ENCODE peak calls at places on chromosomes 12 and 14, in six cellular contexts. C is mesendoderm, H is fibroblast of lung, P is GM23248, U is neuronal stem cell, D is HCT116. G is an unnamed sample.

GRCh38 chr12:22518998-22519397 is 25.3 kb downstream of the C2CD5 start:
- DNase-seq in D (no peak), U (no peak), P (peak; percentile 20), C (no peak), H (peak; percentile 34), G (no peak)

GRCh38 chr14:71606575-71606974 is 325.7 kb upstream of the RGS6 start:
- DNase-seq in P (no peak), U (no peak), H (no peak), D (no peak), C (no peak), G (no peak)

GRCh38 chr12:495466-495865 is 35.7 kb downstream of the B4GALNT3 start:
- DNase-seq in P (no peak), D (no peak), C (no peak), H (no peak), U (no peak), G (no peak)

GRCh38 chr12:48027183-48028002 is 23.1 kb upstream of the COL2A1 start:
- DNase-seq in D (no peak), H (no peak), P (no peak), U (peak; percentile 84), C (peak; percentile 58), G (no peak)

GRCh38 chr12:47781479-47782371 is 8.7 kb downstream of the SLC48A1 start:
- DNase-seq in D (no peak), U (no peak), C (no peak), H (no peak), P (no peak), G (no peak)

GRCh38 chr12:14903386-14904098 is 17.9 kb upstream of the MGP start:
- DNase-seq in C (no peak), P (no peak), U (no peak), D (no peak), H (no peak), G (no peak)

GRCh38 chr12:29710104-29710503 is 73.6 kb downstream of the TMTC1 start:
- DNase-seq in C (peak; percentile 91), U (peak; percentile 62), H (peak; percentile 25), P (peak; percentile 12), D (no peak), G (no peak)

GRCh38 chr14:22070119-22070982 is 396.7 kb upstream of the OR4E1 start:
- DNase-seq in U (no peak), P (peak; percentile 4), C (peak; percentile 61), H (no peak), D (no peak), G (no peak)

GRCh38 chr12:111846016-111846415 is 4.0 kb downstream of the MAPKAPK5 start:
- DNase-seq in D (no peak), U (no peak), P (peak; percentile 20), H (peak; percentile 29), C (no peak), G (no peak)

GRCh38 chr12:39467432-39467870 is 24.5 kb upstream of the KIF21A start:
- DNase-seq in P (peak; percentile 5), H (peak; percentile 37), D (no peak), C (no peak), U (no peak), G (no peak)

GRCh38 chr14:104009297-104009696 is 67.0 kb upstream of the RD3L start:
- DNase-seq in P (no peak), U (no peak), H (no peak), C (no peak), D (no peak), G (no peak)

GRCh38 chr12:121232163-121232562 is 22.2 kb downstream of the P2RX4 start:
- DNase-seq in D (no peak), U (no peak), P (no peak), C (no peak), H (no peak), G (no peak)

GRCh38 chr12:118052324-118053070 is 8.5 kb downstream of the WSB2 start:
- DNase-seq in C (peak; percentile 90), P (peak; percentile 96), D (peak; percentile 97), H (peak; percentile 98), U (no peak), G (peak; percentile 96)

GRCh38 chr12:45658066-45658465 is 71.4 kb upstream of the ARID2 start:
- DNase-seq in U (no peak), H (no peak), D (no peak), C (no peak), P (no peak), G (no peak)

GRCh38 chr14:74667758-74668157 is 45.1 kb downstream of the AREL1 start:
- DNase-seq in H (peak; percentile 87), D (no peak), C (no peak), U (no peak), P (peak; percentile 54), G (peak; percentile 29)

GRCh38 chr12:98578821-98579220 is 14.7 kb upstream of the SLC25A3 start:
- DNase-seq in P (peak; percentile 21), U (no peak), H (peak; percentile 31), C (no peak), D (peak; percentile 51), G (no peak)

GRCh38 chr12:116133149-116133548 is 144.3 kb downstream of the MED13L start:
- DNase-seq in H (no peak), C (no peak), U (no peak), P (peak; percentile 59), D (no peak), G (peak; percentile 69)

GRCh38 chr14:63840981-63841380 is 11.8 kb upstream of the SYNE2 start:
- DNase-seq in P (no peak), U (no peak), C (peak; percentile 18), H (no peak), D (no peak), G (no peak)

GRCh38 chr14:75981426-75981825 is 369 bp downstream of the TGFB3 start:
- DNase-seq in U (peak; percentile 37), H (peak; percentile 35), P (no peak), C (peak; percentile 65), D (no peak), G (no peak)

GRCh38 chr14:44379292-44379977 is 127.6 kb downstream of the FSCB start:
- DNase-seq in H (no peak), U (no peak), D (no peak), P (no peak), C (peak; percentile 81), G (no peak)

GRCh38 chr14:87813691-87814090 is 179.3 kb downstream of the GALC start:
- DNase-seq in H (no peak), P (no peak), C (no peak), D (no peak), U (no peak), G (no peak)

DNA sequence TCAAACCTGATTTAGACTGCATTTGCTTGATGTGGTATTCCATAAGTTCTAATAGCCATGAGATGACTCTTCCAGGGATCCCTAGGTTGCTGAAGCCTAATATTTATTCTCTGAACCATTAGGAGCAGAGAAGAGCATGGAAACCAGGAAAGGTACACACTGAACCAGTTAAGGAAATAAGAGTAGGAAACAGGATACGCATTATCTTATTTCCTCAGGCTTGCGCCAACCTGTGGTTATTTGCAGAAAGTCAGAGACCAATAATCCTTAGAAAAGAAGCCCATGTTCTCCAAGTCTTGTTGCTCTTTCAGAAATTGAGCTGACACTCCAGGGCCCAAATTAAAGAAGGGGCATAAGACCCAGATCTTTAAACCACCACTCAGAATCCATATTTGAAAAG is 41.8 kb upstream of the SMUG1 start:
- DNase-seq in D (no peak), U (no peak), C (no peak), P (no peak), H (no peak), G (no peak)
- H3K9ac ChIP-seq in D (no peak overlapping the region), U (no peak overlapping the region), C (no peak overlapping the region), P (peak overlapping the region; percentile 62), H (no peak overlapping the region), G (no peak overlapping the region)

GRCh38 chr12:127550271-127550670 is 716.7 kb upstream of the TMEM132C start:
- DNase-seq in C (no peak), P (peak; percentile 82), D (no peak), H (peak; percentile 93), U (no peak), G (no peak)
- H3K9ac ChIP-seq in C (no peak overlapping the region), P (no peak overlapping the region), D (no peak overlapping the region), H (no peak overlapping the region), U (no peak overlapping the region), G (no peak overlapping the region)

GRCh38 chr12:57893460-57894353 is 47.2 kb upstream of the CTDSP2 start:
- DNase-seq in H (peak; percentile 84), D (no peak), P (peak; percentile 94), U (no peak), C (peak; percentile 59), G (peak; percentile 98)
- H3K9ac ChIP-seq in H (peak overlapping the region; percentile 29), D (no peak overlapping the region), P (peak overlapping the region; percentile 86), U (no peak overlapping the region), C (no peak overlapping the region), G (peak overlapping the region; percentile 90)

GRCh38 chr12:124536613-124537012 is 30.8 kb downstream of the NCOR2 start:
- DNase-seq in H (peak; percentile 77), U (no peak), P (peak; percentile 64), D (no peak), C (no peak), G (peak; percentile 65)

GRCh38 chr12:124537525-124538193 is 29.8 kb downstream of the NCOR2 start:
- DNase-seq in H (no peak), D (no peak), P (no peak), C (no peak), U (no peak), G (no peak)

GRCh38 chr12:124538194-124539082 is 29.0 kb downstream of the NCOR2 start:
- DNase-seq in P (no peak), C (no peak), H (no peak), U (no peak), D (no peak), G (no peak)

GRCh38 chr12:124542021-124542941 is 25.1 kb downstream of the NCOR2 start:
- DNase-seq in U (no peak), D (no peak), H (no peak), P (peak; percentile 55), C (no peak), G (no peak)

DNA sequence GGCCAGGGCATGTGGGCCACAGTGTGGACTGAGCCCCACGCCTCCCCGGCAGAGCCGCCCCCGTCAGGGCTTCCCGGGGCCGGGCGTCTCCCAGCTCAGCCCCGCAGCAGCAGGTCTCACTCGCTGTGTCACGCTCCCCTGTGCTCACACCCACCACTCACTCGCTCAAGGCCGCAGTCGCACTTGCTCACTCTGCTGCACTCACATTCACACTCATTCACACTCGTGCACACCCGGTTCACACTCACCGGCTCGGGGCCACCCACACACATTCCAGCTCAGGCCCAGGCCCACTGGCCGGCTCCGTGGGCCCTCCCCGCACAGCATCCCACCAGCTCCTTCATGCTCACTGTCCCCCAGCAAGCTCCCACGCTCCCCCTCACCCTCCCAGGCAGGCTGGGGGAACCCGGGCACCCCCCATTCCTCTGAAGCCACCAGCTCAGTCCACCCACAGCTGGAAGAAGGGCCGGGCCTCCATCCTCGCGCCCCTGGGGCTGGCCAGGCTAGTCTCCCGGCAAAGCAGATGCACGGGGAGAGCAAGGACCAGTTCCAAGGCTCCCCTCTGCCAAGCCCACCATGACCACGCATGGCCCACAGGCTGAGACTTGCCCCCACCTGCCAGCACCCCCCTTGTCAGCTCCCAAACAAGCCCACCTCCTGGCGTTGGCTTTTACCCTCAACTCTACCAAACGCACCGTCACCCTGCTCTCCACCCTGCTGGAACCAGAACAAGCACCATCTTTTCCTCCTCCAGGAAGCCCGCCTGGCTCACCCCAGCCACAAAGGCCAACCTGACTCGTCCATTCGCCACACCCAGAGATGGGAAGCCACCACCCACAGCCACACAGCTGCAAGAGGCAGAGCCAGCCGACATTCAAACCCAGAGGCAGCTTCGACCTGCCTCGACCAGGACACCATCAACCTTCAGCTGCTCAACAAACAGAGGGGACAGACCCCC is 28.0 kb downstream of the NCOR2 start:
- DNase-seq in U (no peak), P (peak; percentile 41), D (no peak), H (no peak), C (no peak), G (no peak)
- H3K9ac ChIP-seq in U (peak overlapping the region; percentile 46), P (no peak overlapping the region), D (no peak overlapping the region), H (no peak overlapping the region), C (no peak overlapping the region), G (no peak overlapping the region)